ENCODE peak calls at places on chromosomes 2 and 18, in four cellular contexts. F, Y, L and N are unnamed samples.

GRCh38 chr2:197982565-197982964 is 178.2 kb downstream of the PLCL1 start:
- DNase-seq in Y (no peak), L (peak), F (no peak), N (no peak)

GRCh38 chr2:40127890-40128548 is 323.9 kb downstream of the SLC8A1 start:
- DNase-seq in F (peak), Y (no peak), L (no peak), N (no peak)

GRCh38 chr2:239566995-239567580 is 166.3 kb upstream of the HDAC4 start:
- DNase-seq in Y (no peak), F (no peak), L (no peak), N (no peak)

GRCh38 chr2:168210216-168210897 is 37.0 kb downstream of the STK39 start:
- DNase-seq in F (no peak), L (no peak), Y (no peak), N (no peak)

GRCh38 chr2:241300000-241300399 is 15.5 kb downstream of the HDLBP start:
- DNase-seq in L (peak), F (no peak), Y (no peak), N (no peak)

GRCh38 chr2:47664817-47665216 is 118.1 kb upstream of the MSH6 start:
- DNase-seq in Y (no peak), L (peak), F (no peak), N (no peak)

GRCh38 chr2:236454076-236454475 is 115.5 kb upstream of the ACKR3 start:
- DNase-seq in Y (no peak), F (no peak), L (no peak), N (no peak)

GRCh38 chr18:26976206-26976605 is 110.7 kb upstream of the AQP4 start:
- DNase-seq in F (no peak), L (no peak), Y (no peak), N (no peak)

GRCh38 chr2:239391286-239392071 is 9.3 kb downstream of the HDAC4 start:
- DNase-seq in F (no peak), Y (no peak), L (no peak), N (no peak)

GRCh38 chr2:199302851-199303250 is 154.9 kb downstream of the SATB2 start:
- DNase-seq in Y (no peak), L (no peak), F (peak), N (no peak)

GRCh38 chr2:705971-706511 is 28.8 kb upstream of the TMEM18 start:
- DNase-seq in F (no peak), L (no peak), Y (peak), N (no peak)

GRCh38 chr2:95165030-95165370 is 609 bp upstream of the ZNF2 start:
- DNase-seq in Y (no peak), F (no peak), L (no peak), N (no peak)

GRCh38 chr18:30971338-30971956 is 71.1 kb downstream of the DSC3 start:
- DNase-seq in Y (no peak), F (peak), L (peak), N (peak)

GRCh38 chr2:86064006-86064405 is 41.7 kb downstream of the POLR1A start:
- DNase-seq in F (peak), L (no peak), Y (no peak), N (no peak)

GRCh38 chr2:79713131-79713785 is 200.4 kb downstream of the CTNNA2 start:
- DNase-seq in Y (no peak), L (no peak), F (no peak), N (no peak)

GRCh38 chr2:7961550-7961949 is 720.3 kb upstream of the ID2 start:
- DNase-seq in L (no peak), F (no peak), Y (no peak), N (no peak)

GRCh38 chr2:232791518-232791917 is 15.2 kb upstream of the KCNJ13 start:
- DNase-seq in F (no peak), L (no peak), Y (no peak), N (no peak)

GRCh38 chr2:168136392-168136977 is 110.9 kb downstream of the STK39 start:
- DNase-seq in F (peak), Y (no peak), L (peak), N (peak)

GRCh38 chr2:152054593-152054992 is 44.3 kb downstream of the CACNB4 start:
- DNase-seq in F (peak), Y (no peak), L (no peak), N (no peak)

DNA sequence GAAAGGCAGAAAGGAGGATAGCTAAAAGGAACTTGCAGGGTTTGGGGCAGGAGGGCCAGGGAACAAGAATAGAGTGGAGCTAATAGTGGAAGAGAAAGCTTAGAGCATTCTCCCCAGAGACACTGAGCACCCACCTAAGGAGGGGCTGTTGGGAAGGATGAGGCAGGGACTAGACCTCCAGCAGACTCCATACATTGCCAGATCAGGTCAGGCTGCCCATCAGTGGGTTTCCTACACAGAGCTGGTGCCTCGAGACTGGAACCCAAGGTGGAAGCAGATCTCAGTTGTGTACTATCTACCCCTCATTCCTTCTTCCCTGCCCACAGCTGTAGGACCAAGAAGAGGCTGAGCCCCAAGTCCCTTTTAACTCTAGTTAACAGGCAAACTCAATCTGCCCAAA is 148.5 kb downstream of the ZFP36L2 start:
- DNase-seq in F (no peak), L (no peak), Y (no peak), N (no peak)
- TF ChIP-seq FOS in F (no peak), L (no peak), Y (no peak), N (no peak)

GRCh38 chr2:160054984-160055725 is 7.3 kb downstream of the PLA2R1 start:
- DNase-seq in L (no peak), F (no peak), Y (no peak), N (peak)
- H2AFZ ChIP-seq in L (no peak), F (no peak), Y (no peak), N (no peak)

DNA sequence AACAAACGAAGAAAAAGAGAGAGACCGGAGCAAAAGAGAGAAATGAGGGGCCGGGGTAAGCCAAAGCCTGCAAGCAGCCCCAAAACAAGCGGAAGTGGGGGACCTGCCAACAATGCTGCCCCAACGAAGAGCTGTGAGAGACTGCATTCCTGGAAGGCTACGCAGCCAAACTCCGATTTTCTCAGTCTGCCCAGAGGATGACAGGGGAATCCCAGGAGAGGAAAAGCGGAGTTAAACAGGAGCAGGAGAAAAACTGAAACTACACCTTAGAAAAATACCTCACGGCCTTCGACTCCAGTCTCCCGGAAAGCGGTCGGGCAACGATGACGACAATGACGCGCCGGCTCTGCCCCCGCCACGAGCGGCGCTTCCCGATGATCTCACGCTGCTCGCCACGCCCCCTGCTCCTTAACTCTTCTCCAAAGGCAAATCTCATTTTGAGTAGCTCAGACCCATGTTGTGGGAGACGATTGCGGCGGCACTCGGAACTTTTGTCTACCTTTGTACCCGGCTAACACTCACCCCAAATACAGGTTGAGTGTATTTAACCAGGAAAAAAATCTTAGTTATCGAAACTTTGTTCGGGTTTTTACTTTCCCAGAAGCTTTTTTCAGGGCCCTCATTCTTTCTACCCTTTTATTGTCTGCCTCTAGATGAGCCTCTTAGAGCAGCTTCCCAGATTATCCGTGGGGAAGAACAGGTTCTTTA is at the start of gene C1D:
- DNase-seq in L (peak), F (peak), Y (peak), N (peak)
- TF ChIP-seq POLR2A in L (peak), F (peak), Y (peak), N (peak)

DNA sequence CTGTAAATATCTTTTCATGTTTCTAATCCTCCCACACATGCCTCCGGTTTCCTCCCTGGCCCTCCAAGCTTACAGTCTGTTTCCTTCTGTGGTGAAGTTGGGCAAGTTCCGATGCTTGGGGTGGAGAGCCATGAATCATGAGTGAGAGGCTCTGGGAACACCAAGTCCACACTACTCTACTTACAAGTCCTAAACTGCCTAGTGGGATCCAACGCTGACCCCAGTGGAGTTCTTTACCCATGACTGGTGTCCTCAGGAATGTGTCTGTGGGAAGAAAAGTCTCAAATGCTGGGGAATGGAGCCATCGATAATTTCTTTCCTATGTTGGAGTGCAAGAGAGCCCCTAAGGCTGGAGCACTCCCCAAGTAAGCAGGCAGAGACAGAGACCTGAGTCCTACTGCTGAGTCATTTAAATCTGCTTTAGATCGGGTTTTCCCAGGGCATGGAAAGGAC is 73.5 kb upstream of the KLF7 start:
- DNase-seq in L (peak), F (peak), Y (no peak), N (peak)
- TF ChIP-seq FOS in L (no peak), F (peak), Y (no peak), N (peak)

GRCh38 chr2:56151841-56152240 is 31.9 kb upstream of the CCDC85A start:
- DNase-seq in F (no peak), L (no peak), Y (no peak), N (no peak)

DNA sequence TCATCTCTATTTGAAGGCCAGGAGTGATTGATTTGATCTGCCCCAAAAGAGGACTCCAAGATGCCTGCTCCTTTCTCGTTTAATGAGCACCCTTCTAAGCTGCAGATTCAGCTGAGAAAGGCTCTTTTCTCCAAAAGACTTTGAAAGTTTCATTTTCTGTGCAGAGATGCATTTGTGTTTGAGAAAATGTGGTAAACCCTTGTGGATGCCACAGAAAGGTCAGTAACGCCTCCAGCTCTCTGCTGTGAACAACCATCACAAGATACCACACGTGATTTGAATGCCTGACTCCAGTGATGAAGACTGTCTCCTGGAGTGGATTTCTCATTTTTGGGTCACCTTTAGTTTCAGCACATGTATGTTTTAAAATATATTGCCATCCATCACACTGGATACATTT is 35.0 kb upstream of the CCDC85A start:
- DNase-seq in Y (no peak), F (no peak), L (no peak), N (no peak)
- H2AFZ ChIP-seq in Y (no peak), F (no peak), L (no peak), N (no peak)

GRCh38 chr2:25041928-25042320 is at the start of gene EFR3B:
- DNase-seq in F (peak), L (peak), Y (peak), N (peak)
- TF ChIP-seq POLR2A in F (peak), L (no peak), Y (peak), N (no peak)